ENCODE peak calls at places on chromosomes 11 and 22, in seven cellular contexts. U is MM.1S, M is PC-3, Q is tibial artery, K is uterus, F is trophoblast cell, X is thoracic aorta. D is an unnamed sample.
A peak's percentile ranks its signal among the peaks of the same experiment; 100 is the strongest.

GRCh38 chr11:86978756-86979608 is 23.8 kb upstream of the FZD4 start:
- DNase-seq in U (peak; percentile 56), M (peak; percentile 71), Q (no peak), K (no peak), F (no peak), X (no peak), D (no peak)

GRCh38 chr22:50329236-50329635 is 2.4 kb upstream of the DENND6B start:
- DNase-seq in U (no peak), M (peak; percentile 13), Q (no peak), K (no peak), F (no peak), X (no peak), D (no peak)

GRCh38 chr11:78773077-78773476 is 198.4 kb upstream of the NARS2 start:
- DNase-seq in U (no peak), M (no peak), Q (no peak), K (no peak), F (no peak), X (no peak), D (no peak)

GRCh38 chr11:112177610-112178009 is 2.3 kb downstream of the BCO2 start:
- DNase-seq in U (no peak), M (no peak), Q (no peak), K (no peak), F (no peak), X (no peak), D (no peak)

GRCh38 chr22:19874307-19875060 is 19.8 kb upstream of the GNB1L start:
- DNase-seq in U (no peak), M (no peak), Q (peak; percentile 23), K (peak; percentile 19), F (no peak), X (no peak), D (peak; percentile 7)

GRCh38 chr11:46055371-46055770 is 65.9 kb downstream of the PHF21A start:
- DNase-seq in U (no peak), M (no peak), Q (no peak), K (no peak), F (no peak), X (no peak), D (no peak)

GRCh38 chr22:35400335-35400680 is 368 bp downstream of the MCM5 start:
- DNase-seq in U (peak; percentile 40), M (no peak), Q (no peak), K (no peak), F (no peak), X (no peak), D (no peak)

GRCh38 chr11:30908272-30908671 is 322.1 kb upstream of the MPPED2 start:
- DNase-seq in U (no peak), M (no peak), Q (no peak), K (no peak), F (no peak), X (no peak), D (no peak)

GRCh38 chr11:3231851-3232744 is at the start of gene MRGPRE:
- DNase-seq in U (peak; percentile 21), M (no peak), Q (no peak), K (peak; percentile 54), F (no peak), X (no peak), D (no peak)

GRCh38 chr11:66279092-66279797 is 1.3 kb downstream of the CNIH2 start:
- DNase-seq in U (no peak), M (no peak), Q (no peak), K (no peak), F (no peak), X (no peak), D (no peak)

GRCh38 chr11:122069946-122070345 is 46.1 kb downstream of the BLID start:
- DNase-seq in U (peak; percentile 90), M (peak; percentile 38), Q (peak; percentile 75), K (peak; percentile 54), F (peak; percentile 79), X (peak; percentile 69), D (peak; percentile 35)

GRCh38 chr11:122146475-122146874 is 30.5 kb upstream of the BLID start:
- DNase-seq in U (no peak), M (peak; percentile 92), Q (no peak), K (no peak), F (no peak), X (no peak), D (no peak)

GRCh38 chr11:85756401-85757200 is 54.3 kb downstream of the SYTL2 start:
- DNase-seq in U (no peak), M (peak; percentile 19), Q (no peak), K (no peak), F (no peak), X (no peak), D (no peak)

GRCh38 chr11:65501530-65502273 is 2.9 kb downstream of the MALAT1 start:
- DNase-seq in U (no peak), M (no peak), Q (peak; percentile 18), K (no peak), F (peak; percentile 5), X (no peak), D (no peak)

GRCh38 chr11:29280452-29280851 is 736.4 kb downstream of the KCNA4 start:
- DNase-seq in U (no peak), M (peak; percentile 66), Q (no peak), K (no peak), F (no peak), X (no peak), D (no peak)

GRCh38 chr11:8608646-8609045 is 14.6 kb upstream of the STK33 start:
- DNase-seq in U (no peak), M (no peak), Q (no peak), K (no peak), F (no peak), X (no peak), D (no peak)

GRCh38 chr11:128456566-128457268 is 130.6 kb downstream of the ETS1 start:
- DNase-seq in U (no peak), M (no peak), Q (no peak), K (no peak), F (no peak), X (no peak), D (no peak)

DNA sequence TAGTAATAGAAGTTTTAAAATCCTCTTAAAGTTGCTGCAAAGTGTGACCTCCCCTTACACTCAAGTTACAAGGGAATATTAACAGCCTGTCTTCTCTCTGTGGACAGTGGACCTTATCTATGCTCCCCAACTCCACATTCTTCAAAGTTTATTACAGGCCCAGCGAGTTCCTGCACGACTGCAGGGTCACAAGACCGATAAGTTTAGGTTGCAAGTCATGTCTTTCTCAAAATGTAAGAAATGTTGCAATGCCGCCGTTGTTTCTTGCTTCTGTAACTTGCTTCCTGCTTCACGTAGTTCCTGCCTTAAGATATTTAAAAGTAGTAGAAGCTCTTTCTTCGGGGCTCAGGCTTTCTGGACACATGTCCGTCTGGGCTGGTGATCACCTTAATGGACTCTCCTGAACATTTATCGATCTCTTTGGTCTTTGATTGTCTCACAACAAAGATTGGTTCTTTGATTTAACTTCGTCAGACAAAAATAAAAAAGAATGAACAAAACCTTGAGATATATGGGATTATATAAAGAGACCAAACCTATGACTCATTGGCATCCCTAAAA is 45.2 kb upstream of the GLYAT start:
- DNase-seq in U (no peak), M (no peak), Q (no peak), K (no peak), F (peak; percentile 17), X (no peak), D (no peak)
- H3K9me3 ChIP-seq in U (no peaks in the 10 kb centered on the region), M (no peaks in the 10 kb centered on the region), Q (no peaks in the 10 kb centered on the region), K (no peaks in the 10 kb centered on the region), F (peaks cover 7% of the 10 kb centered on the region), X (no peaks in the 10 kb centered on the region), D (no peaks in the 10 kb centered on the region)

GRCh38 chr22:45640941-45641621 is 30.6 kb upstream of the ATXN10 start:
- DNase-seq in U (no peak), M (no peak), Q (no peak), K (no peak), F (no peak), X (no peak), D (no peak)

GRCh38 chr22:45645150-45645525 is 26.5 kb upstream of the ATXN10 start:
- DNase-seq in U (no peak), M (no peak), Q (no peak), K (no peak), F (no peak), X (no peak), D (no peak)

GRCh38 chr22:45640291-45640940 is 31.2 kb upstream of the ATXN10 start:
- DNase-seq in U (no peak), M (no peak), Q (no peak), K (no peak), F (no peak), X (no peak), D (no peak)

GRCh38 chr22:45644714-45645113 is 26.9 kb upstream of the ATXN10 start:
- DNase-seq in U (no peak), M (no peak), Q (no peak), K (no peak), F (no peak), X (no peak), D (no peak)

GRCh38 chr22:45642966-45643365 is 28.7 kb upstream of the ATXN10 start:
- DNase-seq in U (no peak), M (no peak), Q (no peak), K (no peak), F (no peak), X (no peak), D (no peak)
- H3K4me1 ChIP-seq in U (no peaks in the 10 kb centered on the region), M (peaks cover 29% of the 10 kb centered on the region), Q (peaks cover 7% of the 10 kb centered on the region), K (no peaks in the 10 kb centered on the region), F (peaks cover 25% of the 10 kb centered on the region), X (peaks cover 8% of the 10 kb centered on the region), D (peaks cover 3% of the 10 kb centered on the region)

DNA sequence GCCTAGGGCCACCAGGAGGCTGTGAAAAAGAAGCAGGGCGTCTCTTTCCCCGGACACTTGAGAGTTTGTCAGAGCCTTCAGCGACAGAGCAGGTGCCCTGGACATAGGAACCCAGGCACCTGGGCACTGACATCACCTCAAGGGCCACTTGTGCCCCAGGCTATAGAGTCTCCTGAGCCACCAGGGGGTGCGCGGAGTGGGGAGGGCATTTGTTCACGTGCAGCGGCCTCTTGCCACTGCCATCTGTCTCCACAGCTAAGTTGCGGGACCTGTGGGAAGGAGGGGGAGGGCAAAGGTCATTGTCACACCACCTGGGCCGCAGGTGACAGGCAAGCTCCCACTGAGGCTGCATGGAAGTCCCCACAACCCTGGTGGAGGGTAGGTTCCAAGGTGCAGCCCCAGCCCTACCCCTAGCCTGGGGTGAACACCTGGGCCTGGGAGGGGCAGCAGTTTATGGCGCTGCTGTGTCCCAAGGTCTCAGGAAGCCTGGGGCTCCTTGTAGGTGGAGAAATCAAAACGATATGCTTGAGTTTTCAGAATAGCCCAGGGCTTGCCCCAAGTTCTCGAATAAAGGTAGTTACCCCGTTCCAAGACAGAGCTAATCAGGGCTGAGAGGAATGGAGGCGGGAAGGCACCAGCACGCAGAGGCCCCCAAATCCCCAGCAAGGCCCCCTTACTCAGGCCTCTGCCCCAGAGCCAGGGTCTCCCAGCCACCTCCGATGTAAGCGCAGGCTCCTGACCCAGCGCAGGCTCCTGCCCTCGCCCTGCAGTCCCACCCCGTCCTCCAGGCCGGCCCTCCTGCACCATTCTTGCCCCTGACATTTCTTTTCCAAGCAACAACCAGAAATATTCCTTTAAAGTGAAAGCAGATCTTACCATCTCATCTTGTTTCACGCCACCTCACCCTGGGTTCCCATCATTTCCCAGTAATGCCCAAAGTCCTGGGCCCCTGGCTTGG is 79.3 kb downstream of the PIWIL3 start:
- DNase-seq in U (no peak), M (no peak), Q (no peak), K (no peak), F (no peak), X (no peak), D (no peak)
- H3K9me3 ChIP-seq in U (no peaks in the 10 kb centered on the region), M (no peaks in the 10 kb centered on the region), Q (no peaks in the 10 kb centered on the region), K (no peaks in the 10 kb centered on the region), F (no peaks in the 10 kb centered on the region), X (no peaks in the 10 kb centered on the region), D (no peaks in the 10 kb centered on the region)

DNA sequence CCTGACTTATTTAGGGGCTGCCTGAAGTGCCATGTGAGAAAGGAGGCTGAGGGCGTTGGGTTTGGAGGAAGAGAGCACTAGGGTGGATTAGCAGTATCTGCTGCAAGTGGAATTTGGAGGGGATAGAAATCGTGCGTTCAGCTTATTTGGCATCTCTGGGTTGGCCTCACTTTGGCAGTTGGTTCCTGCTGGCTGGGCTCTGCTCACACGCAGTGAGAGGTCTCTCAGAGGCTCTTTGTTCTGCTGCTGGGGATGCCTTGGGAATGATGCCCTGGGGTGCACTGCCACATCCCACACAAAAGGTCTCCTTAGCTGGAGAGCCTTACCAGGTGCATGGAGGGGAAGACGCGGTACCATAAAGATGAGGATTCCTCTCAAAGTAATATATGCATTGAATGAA is 17.7 kb upstream of the MICAL2 start:
- DNase-seq in U (no peak), M (no peak), Q (no peak), K (no peak), F (no peak), X (no peak), D (no peak)
- H3K4me1 ChIP-seq in U (peaks cover 7% of the 10 kb centered on the region), M (peaks cover 44% of the 10 kb centered on the region), Q (peaks cover 55% of the 10 kb centered on the region), K (no peaks in the 10 kb centered on the region), F (peaks cover 16% of the 10 kb centered on the region), X (peaks cover 56% of the 10 kb centered on the region), D (peaks cover 15% of the 10 kb centered on the region)

D was measured in ascending aorta.